ENCODE peak calls at places on chromosomes 3 and 15, in six cellular contexts. M, Y, C, B, U and Q are unnamed samples.

GRCh38 chr3:175255698-175256097 is 396.6 kb downstream of the NAALADL2 start:
- DNase-seq in M (no peak), Y (no peak), C (no peak), B (no peak), U (no peak), Q (no peak)

GRCh38 chr3:50347187-50347813 is 1.8 kb upstream of the ZMYND10 start:
- DNase-seq in M (no peak), Y (peak), C (peak), B (peak), U (peak), Q (no peak)

GRCh38 chr15:100199711-100200286 is 142.0 kb downstream of the ADAMTS17 start:
- DNase-seq in M (no peak), Y (no peak), C (no peak), B (no peak), U (no peak), Q (no peak)

GRCh38 chr15:80991446-80991845 is 1.8 kb upstream of the MESD start:
- DNase-seq in M (no peak), Y (peak), C (no peak), B (no peak), U (no peak), Q (no peak)

GRCh38 chr3:119352235-119352634 is 58.1 kb downstream of the ARHGAP31 start:
- DNase-seq in M (no peak), Y (peak), C (peak), B (peak), U (peak), Q (no peak)

GRCh38 chr3:85567074-85567676 is 608.4 kb downstream of the CADM2 start:
- DNase-seq in M (no peak), Y (peak), C (peak), B (no peak), U (no peak), Q (no peak)

GRCh38 chr15:95511680-95512079 is 818.8 kb upstream of the NR2F2 start:
- DNase-seq in M (no peak), Y (no peak), C (no peak), B (no peak), U (no peak), Q (no peak)

GRCh38 chr3:59451041-59451763 is 401.4 kb upstream of the CFAP20DC start:
- DNase-seq in M (no peak), Y (peak), C (peak), B (no peak), U (peak), Q (no peak)

GRCh38 chr3:54785976-54786375 is 141.9 kb downstream of the LRTM1 start:
- DNase-seq in M (no peak), Y (no peak), C (no peak), B (no peak), U (no peak), Q (no peak)

GRCh38 chr15:72338617-72339321 is 18.8 kb upstream of the CELF6 start:
- DNase-seq in M (peak), Y (no peak), C (no peak), B (no peak), U (no peak), Q (peak)

GRCh38 chr3:143063018-143063417 is 56.6 kb upstream of the CHST2 start:
- DNase-seq in M (no peak), Y (no peak), C (no peak), B (no peak), U (no peak), Q (no peak)

GRCh38 chr3:53518495-53518981 is 24.1 kb downstream of the CACNA1D start:
- DNase-seq in M (no peak), Y (no peak), C (no peak), B (no peak), U (no peak), Q (no peak)

GRCh38 chr15:70342554-70343548 is 245.1 kb upstream of the TLE3 start:
- DNase-seq in M (no peak), Y (no peak), C (no peak), B (no peak), U (no peak), Q (no peak)

GRCh38 chr15:45648521-45649200 is 13.8 kb downstream of the SQOR start:
- DNase-seq in M (no peak), Y (no peak), C (no peak), B (no peak), U (no peak), Q (no peak)

GRCh38 chr15:59274126-59274970 is 67.7 kb downstream of the LDHAL6B start:
- DNase-seq in M (no peak), Y (no peak), C (no peak), B (no peak), U (no peak), Q (no peak)

GRCh38 chr15:39431371-39431770 is 149.5 kb upstream of the THBS1 start:
- DNase-seq in M (no peak), Y (no peak), C (no peak), B (no peak), U (no peak), Q (no peak)

GRCh38 chr3:155196131-155197075 is 97.1 kb downstream of the STRIT1 start:
- DNase-seq in M (no peak), Y (no peak), C (no peak), B (no peak), U (no peak), Q (no peak)

GRCh38 chr3:86988235-86988634 is 2.7 kb downstream of the VGLL3 start:
- DNase-seq in M (no peak), Y (no peak), C (no peak), B (no peak), U (no peak), Q (peak)

GRCh38 chr15:66900586-66901310 is 164.7 kb upstream of the SMAD3 start:
- DNase-seq in M (no peak), Y (no peak), C (no peak), B (no peak), U (no peak), Q (no peak)

GRCh38 chr15:56342653-56343052 is 22.6 kb upstream of the TEX9 start:
- DNase-seq in M (no peak), Y (no peak), C (no peak), B (no peak), U (no peak), Q (no peak)

GRCh38 chr15:56871180-56871579 is 47.3 kb upstream of the TCF12 start:
- DNase-seq in M (peak), Y (no peak), C (no peak), B (no peak), U (no peak), Q (peak)

GRCh38 chr3:139839034-139839433 is 96.0 kb upstream of the CLSTN2 start:
- DNase-seq in M (no peak), Y (no peak), C (no peak), B (no peak), U (no peak), Q (no peak)

GRCh38 chr3:117054551-117054950 is 345.0 kb downstream of the TUSC7 start:
- DNase-seq in M (no peak), Y (no peak), C (no peak), B (no peak), U (no peak), Q (no peak)

GRCh38 chr15:52076889-52077781 is 35.4 kb downstream of the BCL2L10 start:
- DNase-seq in M (no peak), Y (no peak), C (no peak), B (peak), U (no peak), Q (no peak)

GRCh38 chr3:52817860-52818259 is 12.6 kb downstream of the ITIH4 start:
- DNase-seq in M (no peak), Y (no peak), C (no peak), B (no peak), U (no peak), Q (no peak)

GRCh38 chr3:134816623-134817022 is 21.6 kb downstream of the EPHB1 start:
- DNase-seq in M (no peak), Y (no peak), C (no peak), B (no peak), U (no peak), Q (no peak)

GRCh38 chr3:174099724-174100123 is 702.2 kb downstream of the NLGN1 start:
- DNase-seq in M (no peak), Y (no peak), C (no peak), B (no peak), U (no peak), Q (no peak)

GRCh38 chr15:57395292-57395691 is 19.0 kb downstream of the CGNL1 start:
- DNase-seq in M (no peak), Y (no peak), C (no peak), B (no peak), U (no peak), Q (peak)